ENCODE peak calls at places on chromosomes 3 and 15, in six cellular contexts. Q is neural progenitor cell; M is CD8-positive, alpha-beta memory T cell; P is Peyer's patch; V is caudate nucleus; N is esophagus squamous epithelium. B is an unnamed sample.

GRCh38 chr3:152183473-152183872 is 85.3 kb upstream of the MBNL1 start:
- DNase-seq in V (peak; percentile 2), Q (peak; percentile 64), M (peak; percentile 52), N (no peak), P (peak; percentile 76), B (peak; percentile 19)

GRCh38 chr3:17833786-17834559 is 91.5 kb upstream of the TBC1D5 start:
- DNase-seq in N (no peak), Q (no peak), P (no peak), V (no peak), M (no peak), B (no peak)

GRCh38 chr3:12479919-12480425 is 4.3 kb upstream of the TSEN2 start:
- DNase-seq in Q (peak; percentile 81), V (no peak), N (no peak), P (peak; percentile 84), M (peak; percentile 40), B (no peak)

GRCh38 chr3:121637922-121638321 is 22.8 kb downstream of the HCLS1 start:
- DNase-seq in M (no peak), P (no peak), Q (no peak), N (no peak), V (no peak), B (no peak)

GRCh38 chr3:124246949-124247348 is 255.0 kb upstream of the ROPN1 start:
- DNase-seq in Q (peak; percentile 40), M (no peak), N (no peak), V (no peak), P (peak; percentile 58), B (no peak)

GRCh38 chr15:60928987-60929386 is 300.1 kb downstream of the RORA start:
- DNase-seq in P (no peak), N (no peak), V (no peak), M (no peak), Q (peak; percentile 47), B (no peak)

GRCh38 chr3:156820687-156821070 is 5.5 kb upstream of the LEKR1 start:
- DNase-seq in Q (no peak), N (no peak), V (no peak), M (no peak), P (no peak), B (no peak)

GRCh38 chr3:119981386-119981785 is 112.9 kb downstream of the GSK3B start:
- DNase-seq in N (no peak), Q (no peak), P (no peak), M (no peak), V (no peak), B (no peak)

GRCh38 chr3:192845196-192845855 is 72.3 kb downstream of the MB21D2 start:
- DNase-seq in N (no peak), P (no peak), M (no peak), V (no peak), Q (no peak), B (no peak)

GRCh38 chr3:4474683-4475490 is 7.8 kb upstream of the SUMF1 start:
- DNase-seq in M (no peak), Q (peak; percentile 52), V (no peak), P (peak; percentile 58), N (peak; percentile 6), B (no peak)
- H3K27ac ChIP-seq in M (no peak overlapping the region), Q (no peak overlapping the region), V (no peak overlapping the region), P (no peak overlapping the region), N (peak overlapping the region; percentile 9), B (no peak overlapping the region)

GRCh38 chr3:15297592-15298350 is 34.6 kb downstream of the SH3BP5 start:
- DNase-seq in Q (no peak), M (no peak), V (no peak), N (no peak), P (peak; percentile 28), B (no peak)

GRCh38 chr3:15300318-15301078 is 31.9 kb downstream of the SH3BP5 start:
- DNase-seq in V (no peak), Q (no peak), P (peak; percentile 55), M (no peak), N (no peak), B (no peak)

GRCh38 chr3:15295506-15295905 is 36.9 kb downstream of the SH3BP5 start:
- DNase-seq in V (no peak), M (no peak), N (no peak), Q (no peak), P (no peak), B (no peak)

GRCh38 chr3:15299036-15299435 is 33.4 kb downstream of the SH3BP5 start:
- DNase-seq in V (no peak), M (no peak), P (peak; percentile 42), N (no peak), Q (no peak), B (no peak)

GRCh38 chr3:15298504-15298903 is 33.9 kb downstream of the SH3BP5 start:
- DNase-seq in P (no peak), N (no peak), V (no peak), M (no peak), Q (no peak), B (no peak)
- H3K27ac ChIP-seq in P (no peak overlapping the region), N (peak overlapping the region; percentile 57), V (no peak overlapping the region), M (no peak overlapping the region), Q (no peak overlapping the region), B (no peak overlapping the region)

GRCh38 chr3:58585005-58585786 is 8.0 kb upstream of the FAM107A start:
- DNase-seq in P (peak; percentile 84), Q (peak; percentile 91), M (no peak), N (no peak), V (peak; percentile 67), B (peak; percentile 63)

GRCh38 chr3:58586776-58587192 is 9.6 kb upstream of the FAM107A start:
- DNase-seq in N (no peak), Q (peak; percentile 59), P (no peak), V (no peak), M (no peak), B (no peak)

GRCh38 chr3:58581328-58582091 is 4.3 kb upstream of the FAM107A start:
- DNase-seq in N (no peak), P (no peak), M (no peak), Q (peak; percentile 95), V (peak; percentile 43), B (no peak)

GRCh38 chr3:58585994-58586393 is 8.8 kb upstream of the FAM107A start:
- DNase-seq in P (no peak), N (no peak), Q (peak; percentile 52), M (no peak), V (no peak), B (no peak)

GRCh38 chr3:58584690-58585004 is 7.5 kb upstream of the FAM107A start:
- DNase-seq in M (no peak), Q (no peak), N (no peak), P (no peak), V (no peak), B (no peak)
- H3K27ac ChIP-seq in M (no peak overlapping the region), Q (no peak overlapping the region), N (peak overlapping the region; percentile 90), P (peak overlapping the region; percentile 75), V (peak overlapping the region; percentile 77), B (peak overlapping the region; percentile 57)

GRCh38 chr15:51876169-51876568 is 46.7 kb downstream of the TMOD3 start:
- DNase-seq in P (no peak), V (no peak), Q (no peak), M (no peak), N (no peak), B (no peak)
- H3K27ac ChIP-seq in P (no peak overlapping the region), V (no peak overlapping the region), Q (no peak overlapping the region), M (no peak overlapping the region), N (peak overlapping the region; percentile 92), B (no peak overlapping the region)

DNA sequence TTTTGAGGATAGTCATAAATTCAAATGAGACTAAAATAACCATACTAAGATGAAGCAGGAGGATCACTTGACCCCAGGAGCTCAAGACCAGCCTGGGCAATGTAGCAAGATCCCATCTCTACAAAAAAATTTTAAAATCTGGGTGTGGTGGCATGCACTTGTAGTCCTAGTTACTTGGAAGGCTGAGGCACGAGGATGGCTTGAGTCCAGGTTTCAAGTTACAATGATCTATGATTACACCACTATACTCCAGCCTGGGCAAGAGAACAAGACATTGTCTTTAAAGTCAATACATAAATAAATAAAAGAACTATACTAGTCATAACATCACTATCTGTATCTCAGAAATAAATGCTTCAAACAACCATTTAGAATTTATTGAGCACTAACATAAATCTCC is 8.6 kb upstream of the PHLDB2 start:
- DNase-seq in Q (no peak), N (no peak), P (no peak), V (no peak), M (no peak), B (no peak)
- H3K27ac ChIP-seq in Q (no peak overlapping the region), N (no peak overlapping the region), P (no peak overlapping the region), V (no peak overlapping the region), M (no peak overlapping the region), B (no peak overlapping the region)

DNA sequence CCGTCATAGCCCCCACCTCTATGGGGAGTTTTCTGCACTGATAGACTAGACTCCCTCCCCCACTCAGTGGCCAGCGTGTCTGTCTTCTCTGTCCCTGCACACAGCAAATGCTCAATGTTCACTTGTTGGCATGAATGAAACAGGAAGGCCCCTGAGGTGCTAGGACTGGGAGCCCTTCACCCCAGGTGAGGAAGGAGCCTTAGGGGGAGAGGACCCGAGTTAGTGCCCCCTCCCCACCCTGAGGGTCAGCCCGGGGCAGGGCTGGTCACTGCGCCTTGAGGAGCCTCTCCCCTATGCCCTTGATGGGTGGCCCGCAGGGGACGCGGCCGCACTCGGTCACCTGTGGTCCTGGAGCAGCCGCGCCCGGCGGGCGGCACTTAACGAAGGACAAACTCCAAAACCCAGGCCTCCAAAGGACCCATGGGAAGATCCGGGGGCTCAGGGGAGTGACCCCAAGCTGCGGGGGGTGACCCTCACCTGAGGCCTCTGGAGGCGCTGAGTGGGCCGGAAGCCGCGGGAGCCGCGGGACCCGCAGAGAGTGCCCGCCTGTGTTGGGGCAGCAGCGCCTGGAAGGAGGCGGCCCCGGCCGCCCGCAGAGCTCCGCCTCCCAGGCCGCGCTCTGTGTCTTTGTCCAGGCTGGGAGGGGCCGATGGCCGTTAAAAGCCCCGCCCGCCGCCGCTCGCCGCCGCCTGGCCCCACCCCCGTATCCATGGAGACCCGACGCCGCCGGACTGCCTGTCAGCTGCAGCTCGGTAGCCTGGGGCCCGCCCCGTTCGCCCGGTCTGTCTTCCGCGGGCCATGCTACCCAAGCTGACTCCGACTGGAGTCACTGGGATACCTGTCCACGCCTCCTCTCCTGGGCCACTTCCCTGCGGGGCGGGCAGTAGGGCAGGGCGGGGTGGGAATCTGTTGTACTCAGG is 15.4 kb upstream of the FANCD2 start:
- DNase-seq in V (peak; percentile 79), N (peak; percentile 82), M (peak; percentile 73), Q (peak; percentile 97), P (peak; percentile 98), B (peak; percentile 65)
- H3K27ac ChIP-seq in V (peak overlapping the region; percentile 36), N (peak overlapping the region; percentile 79), M (no peak overlapping the region), Q (no peak overlapping the region), P (peak overlapping the region; percentile 41), B (peak overlapping the region; percentile 35)

DNA sequence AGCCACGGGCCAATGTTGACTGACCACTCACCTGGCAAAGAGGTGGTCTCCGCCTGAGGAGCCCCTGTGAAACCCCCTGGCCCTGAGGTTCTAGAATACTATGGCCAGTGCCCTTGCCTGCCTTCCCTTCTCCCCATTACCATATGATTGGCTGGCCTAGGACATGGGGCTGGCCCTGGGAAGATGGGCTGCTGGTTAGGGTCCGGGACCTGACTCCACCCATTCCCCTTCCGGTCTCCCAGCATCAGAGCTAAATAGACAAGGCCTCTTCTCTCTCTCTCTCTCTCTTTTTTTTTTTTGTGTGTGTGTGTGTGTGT is 3.8 kb downstream of the CSK start:
- DNase-seq in V (no peak), N (no peak), Q (no peak), P (no peak), M (peak; percentile 32), B (no peak)
- H3K27ac ChIP-seq in V (peak overlapping the region; percentile 17), N (peak overlapping the region; percentile 99), Q (no peak overlapping the region), P (peak overlapping the region; percentile 84), M (peak overlapping the region; percentile 72), B (peak overlapping the region; percentile 69)

GRCh38 chr15:67762610-67763368 is 62.5 kb upstream of the SKOR1 start:
- DNase-seq in N (no peak), M (no peak), V (no peak), Q (no peak), P (no peak), B (no peak)
- H3K27ac ChIP-seq in N (peak overlapping the region; percentile 25), M (no peak overlapping the region), V (no peak overlapping the region), Q (no peak overlapping the region), P (no peak overlapping the region), B (no peak overlapping the region)

B was measured in substantia nigra.